ENCODE peak calls at places on chromosomes 5 and 9, in six cellular contexts. One of them, this sample, is unnamed.
A peak's percentile ranks its signal among the peaks of the same experiment; 100 is the strongest.

GRCh38 chr5:134004626-134005414 is at the start of gene VDAC1:
- DNase-seq in SK-N-SH: peak; percentile 98
- DNase-seq in transverse colon: peak; percentile 81
- DNase-seq in stomach: peak; percentile 76
- DNase-seq in HCT116: peak; percentile 56
- DNase-seq in neural progenitor cell: peak; percentile 93
- DNase-seq in this sample: peak; percentile 94

GRCh38 chr9:8907863-8908262 is 1108.3 kb upstream of the DMAC1 start:
- DNase-seq in SK-N-SH: no peak
- DNase-seq in HCT116: no peak
- DNase-seq in transverse colon: no peak
- DNase-seq in neural progenitor cell: no peak
- DNase-seq in stomach: no peak
- DNase-seq in this sample: no peak

GRCh38 chr5:82748688-82749091 is 328.5 kb downstream of the TMEM167A start:
- DNase-seq in SK-N-SH: no peak
- DNase-seq in stomach: no peak
- DNase-seq in HCT116: no peak
- DNase-seq in transverse colon: no peak
- DNase-seq in neural progenitor cell: no peak
- DNase-seq in this sample: no peak

GRCh38 chr5:52623291-52623690 is 164.4 kb upstream of the ITGA1 start:
- DNase-seq in stomach: no peak
- DNase-seq in neural progenitor cell: no peak
- DNase-seq in transverse colon: no peak
- DNase-seq in HCT116: no peak
- DNase-seq in SK-N-SH: no peak
- DNase-seq in this sample: no peak

GRCh38 chr9:69496803-69497450 is 171.9 kb downstream of the ENTREP1 start:
- DNase-seq in stomach: no peak
- DNase-seq in SK-N-SH: no peak
- DNase-seq in neural progenitor cell: no peak
- DNase-seq in HCT116: no peak
- DNase-seq in transverse colon: no peak
- DNase-seq in this sample: no peak

GRCh38 chr5:129749101-129749500 is 1.2 kb downstream of the MINAR2 start:
- DNase-seq in SK-N-SH: no peak
- DNase-seq in stomach: no peak
- DNase-seq in transverse colon: no peak
- DNase-seq in HCT116: no peak
- DNase-seq in neural progenitor cell: no peak
- DNase-seq in this sample: no peak

GRCh38 chr5:112186401-112186990 is 232.6 kb downstream of the EPB41L4A start:
- DNase-seq in stomach: no peak
- DNase-seq in neural progenitor cell: peak; percentile 55
- DNase-seq in HCT116: peak; percentile 53
- DNase-seq in transverse colon: no peak
- DNase-seq in SK-N-SH: peak; percentile 44
- DNase-seq in this sample: no peak

GRCh38 chr5:162817381-162817780 is 620.0 kb upstream of the CCNG1 start:
- DNase-seq in SK-N-SH: no peak
- DNase-seq in HCT116: no peak
- DNase-seq in transverse colon: no peak
- DNase-seq in neural progenitor cell: peak; percentile 29
- DNase-seq in stomach: no peak
- DNase-seq in this sample: no peak

GRCh38 chr5:111945535-111945934 is 188.5 kb upstream of the NREP start:
- DNase-seq in neural progenitor cell: no peak
- DNase-seq in SK-N-SH: no peak
- DNase-seq in HCT116: no peak
- DNase-seq in stomach: no peak
- DNase-seq in transverse colon: no peak
- DNase-seq in this sample: no peak

GRCh38 chr5:108983456-108984092 is 235.9 kb downstream of the FER start:
- DNase-seq in SK-N-SH: no peak
- DNase-seq in neural progenitor cell: no peak
- DNase-seq in HCT116: no peak
- DNase-seq in transverse colon: no peak
- DNase-seq in stomach: no peak
- DNase-seq in this sample: no peak

GRCh38 chr5:168837852-168838251 is 258.7 kb upstream of the PANK3 start:
- DNase-seq in neural progenitor cell: no peak
- DNase-seq in transverse colon: no peak
- DNase-seq in HCT116: no peak
- DNase-seq in SK-N-SH: no peak
- DNase-seq in stomach: no peak
- DNase-seq in this sample: no peak

GRCh38 chr9:128903079-128903461 is 17.7 kb upstream of the PHYHD1 start:
- DNase-seq in transverse colon: no peak
- DNase-seq in SK-N-SH: no peak
- DNase-seq in stomach: no peak
- DNase-seq in HCT116: no peak
- DNase-seq in neural progenitor cell: no peak
- DNase-seq in this sample: no peak

GRCh38 chr5:166340039-166340438 is 1951.4 kb upstream of the WWC1 start:
- DNase-seq in transverse colon: no peak
- DNase-seq in SK-N-SH: no peak
- DNase-seq in neural progenitor cell: no peak
- DNase-seq in stomach: no peak
- DNase-seq in HCT116: no peak
- DNase-seq in this sample: no peak

GRCh38 chr5:10856646-10857332 is 95.8 kb upstream of the DAP start:
- DNase-seq in HCT116: no peak
- DNase-seq in transverse colon: peak; percentile 16
- DNase-seq in neural progenitor cell: peak; percentile 96
- DNase-seq in SK-N-SH: peak; percentile 67
- DNase-seq in stomach: peak; percentile 42
- DNase-seq in this sample: peak; percentile 38

DNA sequence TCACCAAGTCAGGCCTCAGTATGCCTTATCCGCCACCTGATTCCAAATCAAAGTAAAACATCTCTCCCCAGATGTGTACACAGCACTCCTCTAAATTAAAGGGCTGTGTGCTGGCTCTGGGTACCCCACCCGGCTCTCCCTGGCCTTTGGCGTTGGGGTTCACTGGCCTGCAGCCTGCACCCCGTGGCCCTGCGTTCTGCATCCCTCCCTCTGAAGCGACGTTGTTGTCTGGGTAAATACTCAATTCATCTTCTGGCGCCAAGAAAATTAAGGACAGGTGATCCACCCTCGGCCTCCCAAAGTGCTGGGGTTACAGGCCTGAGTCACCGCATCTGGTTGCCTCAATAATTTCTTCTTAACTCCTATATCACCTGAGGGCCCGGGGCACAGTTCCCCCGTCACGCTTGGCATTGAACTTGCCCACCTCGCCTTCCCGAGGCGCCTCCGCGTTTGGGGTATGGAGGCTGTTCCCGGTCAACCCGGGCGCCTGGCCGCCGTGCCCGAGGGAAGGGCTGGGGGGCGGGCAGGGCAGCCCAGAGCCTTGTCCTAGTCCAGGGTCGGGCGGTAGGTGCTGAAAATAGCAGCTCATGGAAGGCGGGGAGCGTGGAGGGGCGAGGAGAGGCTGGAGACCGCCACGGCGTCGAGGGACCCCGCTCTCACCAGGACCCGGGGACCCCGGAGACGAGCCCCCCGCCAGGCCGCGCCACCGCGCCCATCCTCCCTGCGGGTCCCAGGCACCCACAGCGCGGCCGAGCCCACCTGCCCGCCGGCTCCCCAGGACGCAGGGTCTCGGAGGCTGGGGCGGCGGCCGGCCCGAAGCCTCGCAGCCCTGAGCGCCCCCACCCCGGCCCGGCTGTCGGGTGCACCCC is 531 bp downstream of the ABO start:
- DNase-seq in SK-N-SH: no peak
- DNase-seq in HCT116: no peak
- DNase-seq in stomach: no peak
- DNase-seq in transverse colon: no peak
- DNase-seq in neural progenitor cell: no peak
- DNase-seq in this sample: no peak
- H3K27ac ChIP-seq in SK-N-SH: no peak overlapping the region
- H3K27ac ChIP-seq in HCT116: peak overlapping the region; percentile 24
- H3K27ac ChIP-seq in stomach: peak overlapping the region; percentile 76
- H3K27ac ChIP-seq in transverse colon: peak overlapping the region; percentile 93
- H3K27ac ChIP-seq in neural progenitor cell: no peak overlapping the region
- H3K27ac ChIP-seq in this sample: no peak overlapping the region

GRCh38 chr9:133151041-133151440 is 12.7 kb downstream of the GBGT1 start:
- DNase-seq in HCT116: no peak
- DNase-seq in neural progenitor cell: no peak
- DNase-seq in SK-N-SH: no peak
- DNase-seq in transverse colon: no peak
- DNase-seq in stomach: no peak
- DNase-seq in this sample: no peak

GRCh38 chr9:133146746-133147411 is 16.8 kb downstream of the GBGT1 start:
- DNase-seq in stomach: no peak
- DNase-seq in transverse colon: no peak
- DNase-seq in neural progenitor cell: no peak
- DNase-seq in SK-N-SH: no peak
- DNase-seq in HCT116: no peak
- DNase-seq in this sample: no peak

GRCh38 chr9:133147412-133148271 is 16.1 kb downstream of the GBGT1 start:
- DNase-seq in SK-N-SH: peak; percentile 79
- DNase-seq in HCT116: peak; percentile 57
- DNase-seq in stomach: peak; percentile 85
- DNase-seq in neural progenitor cell: peak; percentile 83
- DNase-seq in transverse colon: peak; percentile 88
- DNase-seq in this sample: no peak

GRCh38 chr9:133149130-133150015 is 14.3 kb downstream of the GBGT1 start:
- DNase-seq in transverse colon: peak; percentile 93
- DNase-seq in neural progenitor cell: peak; percentile 95
- DNase-seq in stomach: peak; percentile 93
- DNase-seq in HCT116: peak; percentile 89
- DNase-seq in SK-N-SH: peak; percentile 98
- DNase-seq in this sample: peak; percentile 70

DNA sequence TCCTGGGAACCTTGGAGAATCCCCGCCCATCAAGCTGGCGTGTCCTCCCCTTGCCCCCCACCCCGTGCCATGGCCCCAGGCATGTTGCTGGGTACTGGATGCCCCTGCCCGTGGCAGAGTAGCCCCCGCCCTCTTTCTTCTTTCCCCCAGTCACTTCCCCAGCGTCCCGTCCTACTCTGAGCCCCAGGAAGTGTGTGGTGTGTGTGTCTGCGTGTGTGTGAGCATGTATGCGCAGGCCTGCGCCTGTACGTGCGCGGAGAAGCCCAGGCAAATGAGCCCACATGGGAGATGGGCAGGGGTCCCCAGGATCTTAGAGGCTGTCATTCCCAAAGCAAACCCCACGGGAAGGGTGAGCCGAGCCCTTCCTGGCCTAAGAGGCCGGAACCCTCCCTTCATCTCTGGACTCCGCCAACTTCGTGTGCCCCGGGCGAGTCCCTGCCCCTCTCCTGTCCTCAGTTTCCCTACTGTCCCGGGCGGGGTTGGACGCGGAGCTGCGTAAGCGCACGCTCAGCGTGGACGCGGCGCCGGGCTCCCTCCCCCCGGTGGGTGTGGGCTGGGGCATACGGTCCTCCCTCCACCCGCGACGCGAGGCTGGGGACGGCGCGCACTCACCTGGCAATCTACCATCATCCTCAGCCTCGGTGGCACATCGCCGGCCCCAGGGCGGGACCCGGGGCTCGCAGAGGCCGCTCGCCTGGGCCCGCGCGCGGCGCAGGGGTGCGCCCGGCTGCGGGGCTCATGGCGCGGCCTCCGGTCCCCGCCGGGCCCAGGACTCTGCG is 15.2 kb downstream of the GBGT1 start:
- DNase-seq in SK-N-SH: peak; percentile 61
- DNase-seq in neural progenitor cell: peak; percentile 48
- DNase-seq in transverse colon: peak; percentile 65
- DNase-seq in HCT116: no peak
- DNase-seq in stomach: peak; percentile 68
- DNase-seq in this sample: no peak
- H3K27ac ChIP-seq in SK-N-SH: peak overlapping the region; percentile 80
- H3K27ac ChIP-seq in neural progenitor cell: no peak overlapping the region
- H3K27ac ChIP-seq in transverse colon: peak overlapping the region; percentile 94
- H3K27ac ChIP-seq in HCT116: peak overlapping the region; percentile 93
- H3K27ac ChIP-seq in stomach: peak overlapping the region; percentile 93
- H3K27ac ChIP-seq in this sample: peak overlapping the region; percentile 78

DNA sequence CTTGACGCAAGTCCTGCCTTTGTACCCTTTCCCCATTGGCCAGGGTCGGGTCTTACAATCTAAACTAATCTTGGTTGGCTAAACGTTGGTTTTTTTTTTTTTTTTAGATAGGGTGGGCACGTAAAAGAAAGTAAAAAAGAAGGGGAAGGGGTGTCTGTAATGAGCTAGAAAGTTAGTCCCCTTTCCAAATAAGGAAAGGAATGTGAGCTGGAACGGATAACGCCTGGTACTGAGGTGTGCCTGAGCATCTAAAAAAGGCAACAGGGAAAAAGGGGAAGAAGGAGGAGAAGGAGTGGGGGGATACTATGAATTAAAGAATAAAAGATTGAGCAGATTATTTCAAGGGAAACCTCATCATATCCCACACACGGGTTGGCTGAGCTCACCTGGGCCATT is 66.2 kb upstream of the IL17B start:
- DNase-seq in transverse colon: no peak
- DNase-seq in stomach: no peak
- DNase-seq in neural progenitor cell: no peak
- DNase-seq in HCT116: no peak
- DNase-seq in SK-N-SH: no peak
- DNase-seq in this sample: no peak
- H3K27ac ChIP-seq in transverse colon: peak overlapping the region; percentile 92
- H3K27ac ChIP-seq in stomach: peak overlapping the region; percentile 89
- H3K27ac ChIP-seq in neural progenitor cell: no peak overlapping the region
- H3K27ac ChIP-seq in HCT116: peak overlapping the region; percentile 65
- H3K27ac ChIP-seq in SK-N-SH: peak overlapping the region; percentile 72
- H3K27ac ChIP-seq in this sample: no peak overlapping the region

DNA sequence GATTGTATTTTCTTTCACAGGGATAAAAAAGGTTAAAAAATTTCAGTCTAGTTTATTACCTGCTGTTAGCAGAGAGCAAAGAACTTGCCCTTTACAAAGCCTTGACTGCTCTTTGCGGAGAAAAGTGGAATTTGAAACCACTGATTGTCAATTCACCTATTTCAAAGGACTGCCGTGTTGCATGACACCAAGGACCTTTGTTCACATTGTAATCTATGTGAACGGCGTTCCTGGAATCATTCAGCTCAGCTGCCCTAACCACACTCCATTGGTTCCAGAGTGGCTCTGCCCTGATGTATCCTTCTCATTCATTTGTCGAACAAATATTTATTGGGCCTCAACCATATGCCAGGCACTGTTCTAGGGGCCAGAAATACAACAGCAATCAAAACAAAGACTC is 377.5 kb upstream of the RFX3 start:
- DNase-seq in neural progenitor cell: no peak
- DNase-seq in transverse colon: peak; percentile 24
- DNase-seq in HCT116: no peak
- DNase-seq in stomach: no peak
- DNase-seq in SK-N-SH: no peak
- DNase-seq in this sample: no peak
- H3K27ac ChIP-seq in neural progenitor cell: no peak overlapping the region
- H3K27ac ChIP-seq in transverse colon: no peak overlapping the region
- H3K27ac ChIP-seq in HCT116: no peak overlapping the region
- H3K27ac ChIP-seq in stomach: no peak overlapping the region
- H3K27ac ChIP-seq in SK-N-SH: no peak overlapping the region
- H3K27ac ChIP-seq in this sample: no peak overlapping the region